ENCODE peak calls at places on chromosomes 12 and 14, in six cellular contexts. One of them, this sample, is unnamed.

GRCh38 chr14:67744057-67744456 is 42.4 kb downstream of the RDH12 start:
- DNase-seq in heart left ventricle: no peak
- DNase-seq in cardiac muscle cell: no peak
- DNase-seq in neural progenitor cell: no peak
- DNase-seq in CD4-positive, alpha-beta memory T cell: no peak
- DNase-seq in adrenal gland: no peak
- DNase-seq in this sample: no peak

GRCh38 chr12:112285600-112286401 is 96.4 kb downstream of the HECTD4 start:
- DNase-seq in heart left ventricle: no peak
- DNase-seq in neural progenitor cell: no peak
- DNase-seq in CD4-positive, alpha-beta memory T cell: no peak
- DNase-seq in adrenal gland: no peak
- DNase-seq in cardiac muscle cell: no peak
- DNase-seq in this sample: no peak

GRCh38 chr12:116959845-116960514 is 49.2 kb downstream of the FBXW8 start:
- DNase-seq in cardiac muscle cell: no peak
- DNase-seq in adrenal gland: no peak
- DNase-seq in heart left ventricle: no peak
- DNase-seq in CD4-positive, alpha-beta memory T cell: no peak
- DNase-seq in neural progenitor cell: no peak
- DNase-seq in this sample: no peak

GRCh38 chr14:69887740-69888657 is 8.8 kb downstream of the SMOC1 start:
- DNase-seq in neural progenitor cell: no peak
- DNase-seq in adrenal gland: no peak
- DNase-seq in CD4-positive, alpha-beta memory T cell: no peak
- DNase-seq in heart left ventricle: no peak
- DNase-seq in cardiac muscle cell: no peak
- DNase-seq in this sample: no peak

GRCh38 chr14:61460853-61461611 is 139.7 kb downstream of the PRKCH start:
- DNase-seq in neural progenitor cell: no peak
- DNase-seq in heart left ventricle: no peak
- DNase-seq in cardiac muscle cell: peak; percentile 62
- DNase-seq in CD4-positive, alpha-beta memory T cell: peak; percentile 54
- DNase-seq in adrenal gland: peak; percentile 51
- DNase-seq in this sample: no peak

GRCh38 chr12:11941601-11942360 is 129.0 kb upstream of the BCL2L14 start:
- DNase-seq in adrenal gland: no peak
- DNase-seq in CD4-positive, alpha-beta memory T cell: no peak
- DNase-seq in neural progenitor cell: no peak
- DNase-seq in cardiac muscle cell: peak; percentile 84
- DNase-seq in heart left ventricle: no peak
- DNase-seq in this sample: no peak

GRCh38 chr12:51381226-51382079 is 9.8 kb downstream of the GALNT6 start:
- DNase-seq in neural progenitor cell: no peak
- DNase-seq in adrenal gland: no peak
- DNase-seq in cardiac muscle cell: peak; percentile 70
- DNase-seq in heart left ventricle: no peak
- DNase-seq in CD4-positive, alpha-beta memory T cell: no peak
- DNase-seq in this sample: no peak

GRCh38 chr12:13273850-13274249 is 77.3 kb downstream of the EMP1 start:
- DNase-seq in neural progenitor cell: no peak
- DNase-seq in heart left ventricle: no peak
- DNase-seq in cardiac muscle cell: peak; percentile 16
- DNase-seq in CD4-positive, alpha-beta memory T cell: no peak
- DNase-seq in adrenal gland: no peak
- DNase-seq in this sample: no peak

GRCh38 chr12:65335021-65335714 is 56.7 kb downstream of the MSRB3 start:
- DNase-seq in heart left ventricle: peak; percentile 25
- DNase-seq in neural progenitor cell: no peak
- DNase-seq in adrenal gland: no peak
- DNase-seq in cardiac muscle cell: peak; percentile 95
- DNase-seq in CD4-positive, alpha-beta memory T cell: no peak
- DNase-seq in this sample: no peak

DNA sequence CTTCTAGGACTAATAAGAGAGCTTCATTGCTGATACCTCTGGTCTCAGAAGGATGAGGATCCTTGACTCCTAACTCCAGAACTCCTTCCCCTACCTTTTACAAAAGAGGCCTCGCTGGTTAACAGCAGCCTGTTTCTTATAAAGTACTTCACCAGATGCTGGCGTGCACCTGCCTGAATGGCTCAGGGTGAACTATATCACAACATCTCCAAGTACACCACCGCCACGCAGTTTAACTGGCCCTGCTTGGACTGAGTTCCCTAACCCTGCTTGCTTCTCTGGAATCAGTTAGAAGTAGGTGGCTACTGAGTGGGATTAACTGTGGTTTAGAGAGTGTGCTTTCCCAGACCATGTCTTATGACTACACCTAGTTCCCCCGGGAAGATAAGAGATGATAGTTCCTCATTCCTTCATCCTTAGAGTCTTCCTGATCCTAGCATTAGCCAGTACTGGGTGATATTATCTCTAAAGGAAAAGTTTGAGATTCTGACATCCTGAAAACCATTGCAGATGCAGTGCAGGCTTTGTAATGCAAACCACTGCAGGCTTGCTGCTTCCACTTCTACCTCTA is 3.0 kb downstream of the FOXJ2 start:
- DNase-seq in CD4-positive, alpha-beta memory T cell: no peak
- DNase-seq in heart left ventricle: no peak
- DNase-seq in neural progenitor cell: no peak
- DNase-seq in adrenal gland: no peak
- DNase-seq in cardiac muscle cell: no peak
- DNase-seq in this sample: no peak
- H3K27ac ChIP-seq in CD4-positive, alpha-beta memory T cell: peak overlapping the region; percentile 97
- H3K27ac ChIP-seq in heart left ventricle: peak overlapping the region; percentile 99
- H3K27ac ChIP-seq in neural progenitor cell: no peak overlapping the region
- H3K27ac ChIP-seq in adrenal gland: peak overlapping the region; percentile 95
- H3K27ac ChIP-seq in cardiac muscle cell: peak overlapping the region; percentile 96
- H3K27ac ChIP-seq in this sample: no peak overlapping the region

DNA sequence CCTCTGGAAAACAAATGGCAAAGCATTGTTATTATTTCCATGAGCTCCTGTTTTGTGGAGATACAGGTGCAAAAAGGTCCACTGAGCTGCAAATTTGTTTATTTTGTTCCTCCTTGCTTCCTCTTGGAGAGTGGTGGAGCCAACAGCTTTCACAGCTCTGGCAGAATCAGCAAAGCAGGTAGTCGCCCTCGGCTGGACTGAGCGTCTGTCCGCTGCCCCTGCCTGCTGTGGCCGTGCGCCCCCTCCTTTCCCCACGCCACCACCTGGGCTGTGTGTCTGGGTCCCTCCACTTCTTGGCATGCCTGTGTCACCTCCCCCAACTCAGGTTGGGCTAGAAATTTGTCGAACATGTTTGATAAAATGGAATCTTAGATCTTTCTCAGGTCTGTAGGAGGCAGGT is 188.2 kb downstream of the TSPAN9 start:
- DNase-seq in cardiac muscle cell: no peak
- DNase-seq in neural progenitor cell: no peak
- DNase-seq in CD4-positive, alpha-beta memory T cell: no peak
- DNase-seq in heart left ventricle: no peak
- DNase-seq in adrenal gland: no peak
- DNase-seq in this sample: no peak
- H3K27me3 ChIP-seq in cardiac muscle cell: no peaks in the 10 kb centered on the region
- H3K27me3 ChIP-seq in neural progenitor cell: no peaks in the 10 kb centered on the region
- H3K27me3 ChIP-seq in CD4-positive, alpha-beta memory T cell: no peaks in the 10 kb centered on the region
- H3K27me3 ChIP-seq in heart left ventricle: no peaks in the 10 kb centered on the region
- H3K27me3 ChIP-seq in adrenal gland: no peaks in the 10 kb centered on the region
- H3K27me3 ChIP-seq in this sample: no peaks in the 10 kb centered on the region

GRCh38 chr14:103247169-103247606 is 86.8 kb upstream of the EIF5 start:
- DNase-seq in CD4-positive, alpha-beta memory T cell: no peak
- DNase-seq in adrenal gland: no peak
- DNase-seq in cardiac muscle cell: peak; percentile 15
- DNase-seq in neural progenitor cell: no peak
- DNase-seq in heart left ventricle: no peak
- DNase-seq in this sample: no peak
- H3K27ac ChIP-seq in CD4-positive, alpha-beta memory T cell: no peak overlapping the region
- H3K27ac ChIP-seq in adrenal gland: no peak overlapping the region
- H3K27ac ChIP-seq in cardiac muscle cell: no peak overlapping the region
- H3K27ac ChIP-seq in neural progenitor cell: no peak overlapping the region
- H3K27ac ChIP-seq in heart left ventricle: no peak overlapping the region
- H3K27ac ChIP-seq in this sample: no peak overlapping the region

DNA sequence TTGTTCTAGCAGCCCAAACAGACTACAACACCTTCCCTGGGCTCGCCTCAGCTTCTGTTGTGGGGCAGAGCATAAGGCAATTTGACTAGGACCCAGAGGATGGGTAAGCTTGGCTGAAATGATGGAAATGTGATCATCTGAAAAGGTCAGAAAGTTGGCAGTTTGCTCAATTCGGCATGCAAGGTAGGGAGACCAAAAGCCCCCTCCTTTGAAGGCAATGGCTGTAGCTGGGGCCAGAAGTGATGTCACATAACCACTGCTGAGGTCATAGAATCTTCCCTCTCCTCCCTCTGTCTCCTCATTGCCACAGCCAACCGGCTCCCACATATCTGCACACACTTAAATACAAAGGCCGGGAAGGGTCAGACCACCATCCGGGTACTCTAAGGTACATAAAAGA is at the start of gene TPPP2:
- DNase-seq in neural progenitor cell: no peak
- DNase-seq in adrenal gland: no peak
- DNase-seq in CD4-positive, alpha-beta memory T cell: no peak
- DNase-seq in heart left ventricle: no peak
- DNase-seq in cardiac muscle cell: no peak
- DNase-seq in this sample: no peak
- H3K27me3 ChIP-seq in neural progenitor cell: peaks cover 39% of the 10 kb centered on the region
- H3K27me3 ChIP-seq in adrenal gland: no peaks in the 10 kb centered on the region
- H3K27me3 ChIP-seq in CD4-positive, alpha-beta memory T cell: no peaks in the 10 kb centered on the region
- H3K27me3 ChIP-seq in heart left ventricle: no peaks in the 10 kb centered on the region
- H3K27me3 ChIP-seq in cardiac muscle cell: no peaks in the 10 kb centered on the region
- H3K27me3 ChIP-seq in this sample: no peaks in the 10 kb centered on the region

GRCh38 chr12:88144546-88145468 is 2.7 kb downstream of the TMTC3 start:
- DNase-seq in neural progenitor cell: no peak
- DNase-seq in adrenal gland: no peak
- DNase-seq in heart left ventricle: no peak
- DNase-seq in CD4-positive, alpha-beta memory T cell: no peak
- DNase-seq in cardiac muscle cell: no peak
- DNase-seq in this sample: no peak

GRCh38 chr12:88141425-88141773 is 489 bp downstream of the CEP290 start:
- DNase-seq in CD4-positive, alpha-beta memory T cell: no peak
- DNase-seq in neural progenitor cell: no peak
- DNase-seq in cardiac muscle cell: no peak
- DNase-seq in heart left ventricle: no peak
- DNase-seq in adrenal gland: no peak
- DNase-seq in this sample: no peak

GRCh38 chr12:88142610-88142991 is 494 bp downstream of the TMTC3 start:
- DNase-seq in CD4-positive, alpha-beta memory T cell: no peak
- DNase-seq in neural progenitor cell: peak; percentile 40
- DNase-seq in heart left ventricle: peak; percentile 15
- DNase-seq in adrenal gland: peak; percentile 29
- DNase-seq in cardiac muscle cell: no peak
- DNase-seq in this sample: peak; percentile 28

GRCh38 chr12:88144037-88144436 is 1.9 kb downstream of the TMTC3 start:
- DNase-seq in cardiac muscle cell: no peak
- DNase-seq in adrenal gland: no peak
- DNase-seq in neural progenitor cell: no peak
- DNase-seq in CD4-positive, alpha-beta memory T cell: no peak
- DNase-seq in heart left ventricle: no peak
- DNase-seq in this sample: no peak

GRCh38 chr12:88141774-88142609 is at the start of the genes CEP290 and TMTC3:
- DNase-seq in heart left ventricle: peak; percentile 96
- DNase-seq in cardiac muscle cell: peak; percentile 100
- DNase-seq in CD4-positive, alpha-beta memory T cell: peak; percentile 96
- DNase-seq in adrenal gland: peak; percentile 98
- DNase-seq in neural progenitor cell: peak; percentile 98
- DNase-seq in this sample: peak; percentile 99
- H3K27ac ChIP-seq in heart left ventricle: peak within 1 kb of the TSS; percentile 75
- H3K27ac ChIP-seq in cardiac muscle cell: peak within 1 kb of the TSS; percentile 18
- H3K27ac ChIP-seq in CD4-positive, alpha-beta memory T cell: peak within 1 kb of the TSS; percentile 76
- H3K27ac ChIP-seq in adrenal gland: peak within 1 kb of the TSS; percentile 69
- H3K27ac ChIP-seq in neural progenitor cell: no peak within 1 kb of the TSS
- H3K27ac ChIP-seq in this sample: peak within 1 kb of the TSS; percentile 73